ENCODE peak calls at places on chromosomes 11 and 22, in nine cellular contexts. One of them, this sample, is unnamed. For H3K27me3, the result is how much of the 10 kb centered on the place peaks cover.

GRCh38 chr11:77374108-77374507 is 72.6 kb upstream of the GDPD4 start:
- DNase-seq in tibial artery: no peak
- DNase-seq in mesendoderm: no peak
- DNase-seq in GM23248: no peak
- DNase-seq in heart left ventricle: no peak
- DNase-seq in left ventricle myocardium inferior: no peak
- DNase-seq in body of pancreas: no peak
- DNase-seq in neuronal stem cell: no peak
- DNase-seq in breast epithelium: no peak
- DNase-seq in this sample: no peak

GRCh38 chr11:120182790-120183491 is 27.9 kb upstream of the OAF start:
- DNase-seq in heart left ventricle: peak
- DNase-seq in breast epithelium: peak
- DNase-seq in body of pancreas: peak
- DNase-seq in mesendoderm: peak
- DNase-seq in tibial artery: peak
- DNase-seq in neuronal stem cell: no peak
- DNase-seq in GM23248: peak
- DNase-seq in left ventricle myocardium inferior: peak
- DNase-seq in this sample: no peak

GRCh38 chr11:45106006-45106405 is 40.4 kb upstream of the PRDM11 start:
- DNase-seq in body of pancreas: no peak
- DNase-seq in GM23248: no peak
- DNase-seq in breast epithelium: peak
- DNase-seq in mesendoderm: no peak
- DNase-seq in heart left ventricle: no peak
- DNase-seq in left ventricle myocardium inferior: no peak
- DNase-seq in tibial artery: no peak
- DNase-seq in neuronal stem cell: no peak
- DNase-seq in this sample: no peak

GRCh38 chr22:27329471-27329870 is 472.1 kb downstream of the MN1 start:
- DNase-seq in heart left ventricle: no peak
- DNase-seq in body of pancreas: no peak
- DNase-seq in tibial artery: no peak
- DNase-seq in left ventricle myocardium inferior: no peak
- DNase-seq in GM23248: no peak
- DNase-seq in breast epithelium: no peak
- DNase-seq in neuronal stem cell: no peak
- DNase-seq in mesendoderm: peak
- DNase-seq in this sample: no peak

GRCh38 chr11:130737866-130738431 is 178.3 kb downstream of the SNX19 start:
- DNase-seq in breast epithelium: no peak
- DNase-seq in mesendoderm: no peak
- DNase-seq in neuronal stem cell: no peak
- DNase-seq in body of pancreas: peak
- DNase-seq in heart left ventricle: peak
- DNase-seq in left ventricle myocardium inferior: peak
- DNase-seq in tibial artery: no peak
- DNase-seq in GM23248: peak
- DNase-seq in this sample: no peak

GRCh38 chr11:45180158-45180887 is 33.9 kb downstream of the PRDM11 start:
- DNase-seq in body of pancreas: peak
- DNase-seq in neuronal stem cell: peak
- DNase-seq in breast epithelium: peak
- DNase-seq in GM23248: peak
- DNase-seq in left ventricle myocardium inferior: peak
- DNase-seq in heart left ventricle: peak
- DNase-seq in tibial artery: peak
- DNase-seq in mesendoderm: peak
- DNase-seq in this sample: peak

GRCh38 chr11:127818625-127819024 is 768.7 kb downstream of the ETS1 start:
- DNase-seq in mesendoderm: no peak
- DNase-seq in tibial artery: no peak
- DNase-seq in GM23248: no peak
- DNase-seq in neuronal stem cell: no peak
- DNase-seq in heart left ventricle: no peak
- DNase-seq in body of pancreas: no peak
- DNase-seq in breast epithelium: no peak
- DNase-seq in left ventricle myocardium inferior: no peak
- DNase-seq in this sample: no peak

GRCh38 chr22:45263790-45264269 is 20.9 kb upstream of the UPK3A start:
- DNase-seq in mesendoderm: peak
- DNase-seq in heart left ventricle: peak
- DNase-seq in GM23248: peak
- DNase-seq in left ventricle myocardium inferior: peak
- DNase-seq in neuronal stem cell: no peak
- DNase-seq in body of pancreas: peak
- DNase-seq in breast epithelium: peak
- DNase-seq in tibial artery: peak
- DNase-seq in this sample: peak

GRCh38 chr22:39996732-39997131 is 2.0 kb downstream of the FAM83F start:
- DNase-seq in neuronal stem cell: no peak
- DNase-seq in body of pancreas: no peak
- DNase-seq in heart left ventricle: no peak
- DNase-seq in tibial artery: no peak
- DNase-seq in mesendoderm: no peak
- DNase-seq in GM23248: no peak
- DNase-seq in left ventricle myocardium inferior: no peak
- DNase-seq in breast epithelium: no peak
- DNase-seq in this sample: no peak

GRCh38 chr22:39994046-39994565 is 648 bp upstream of the FAM83F start:
- DNase-seq in body of pancreas: no peak
- DNase-seq in left ventricle myocardium inferior: no peak
- DNase-seq in neuronal stem cell: no peak
- DNase-seq in GM23248: no peak
- DNase-seq in breast epithelium: no peak
- DNase-seq in heart left ventricle: no peak
- DNase-seq in tibial artery: no peak
- DNase-seq in mesendoderm: no peak
- DNase-seq in this sample: no peak

GRCh38 chr22:39997421-39997820 is 2.7 kb downstream of the FAM83F start:
- DNase-seq in left ventricle myocardium inferior: no peak
- DNase-seq in GM23248: no peak
- DNase-seq in neuronal stem cell: no peak
- DNase-seq in breast epithelium: no peak
- DNase-seq in heart left ventricle: no peak
- DNase-seq in body of pancreas: no peak
- DNase-seq in mesendoderm: no peak
- DNase-seq in tibial artery: no peak
- DNase-seq in this sample: no peak

GRCh38 chr22:39994566-39995345 is at the start of gene FAM83F:
- DNase-seq in neuronal stem cell: no peak
- DNase-seq in tibial artery: no peak
- DNase-seq in GM23248: no peak
- DNase-seq in body of pancreas: peak
- DNase-seq in heart left ventricle: no peak
- DNase-seq in breast epithelium: no peak
- DNase-seq in left ventricle myocardium inferior: no peak
- DNase-seq in mesendoderm: peak
- DNase-seq in this sample: peak

DNA sequence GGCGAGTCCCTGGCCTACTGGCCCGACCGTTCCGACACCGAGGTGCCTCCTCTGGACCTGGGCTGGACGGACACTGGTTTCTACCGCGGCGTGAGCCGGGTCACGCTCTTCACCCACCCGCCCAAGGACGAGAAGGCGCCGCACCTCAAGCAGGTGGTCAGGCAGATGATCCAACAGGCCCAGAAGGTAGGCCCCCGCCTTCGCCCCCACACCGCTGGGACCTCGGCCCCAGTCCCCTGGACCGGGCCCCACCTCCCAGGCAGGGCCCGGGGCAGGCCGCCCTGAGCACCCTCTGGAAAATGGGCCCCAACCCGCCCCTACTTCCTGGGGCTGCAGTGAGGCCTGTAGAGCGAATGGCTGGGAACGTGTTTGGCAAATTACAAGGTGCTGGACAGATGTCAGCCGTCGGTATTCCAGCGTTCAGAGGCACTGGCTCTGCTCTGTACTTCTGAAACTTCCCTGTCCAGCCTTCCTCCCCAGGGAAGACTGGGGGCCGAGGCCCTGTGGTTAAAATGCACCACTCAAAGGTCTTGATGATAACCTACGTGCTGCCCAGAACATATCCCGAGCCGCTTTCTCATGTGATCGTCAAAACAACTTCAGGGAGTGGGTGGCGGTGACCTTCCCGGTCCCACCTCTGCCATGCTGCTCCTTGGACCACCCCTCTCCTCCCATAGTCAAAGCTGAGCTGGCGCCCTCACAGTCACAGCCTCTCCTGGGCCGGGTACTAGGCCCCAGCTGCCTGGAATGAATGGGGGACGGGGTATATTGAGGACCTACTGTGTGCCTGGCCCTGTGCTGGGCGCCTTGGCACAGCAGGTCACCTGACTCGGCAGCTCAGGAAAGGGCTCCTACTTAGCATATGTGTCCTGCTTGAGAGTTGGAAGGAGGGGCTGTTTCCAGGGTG is 845 bp downstream of the FAM83F start:
- DNase-seq in GM23248: no peak
- DNase-seq in mesendoderm: peak
- DNase-seq in neuronal stem cell: no peak
- DNase-seq in heart left ventricle: no peak
- DNase-seq in left ventricle myocardium inferior: no peak
- DNase-seq in breast epithelium: no peak
- DNase-seq in body of pancreas: peak
- DNase-seq in tibial artery: no peak
- DNase-seq in this sample: no peak
- H3K4me3 ChIP-seq in GM23248: no peak
- H3K4me3 ChIP-seq in mesendoderm: peak
- H3K4me3 ChIP-seq in neuronal stem cell: no peak
- H3K4me3 ChIP-seq in heart left ventricle: peak
- H3K4me3 ChIP-seq in left ventricle myocardium inferior: peak
- H3K4me3 ChIP-seq in breast epithelium: peak
- H3K4me3 ChIP-seq in body of pancreas: peak
- H3K4me3 ChIP-seq in tibial artery: no peak
- H3K4me3 ChIP-seq in this sample: peak

GRCh38 chr11:68646832-68647231 is 37.5 kb upstream of the GAL start:
- DNase-seq in tibial artery: no peak
- DNase-seq in neuronal stem cell: no peak
- DNase-seq in heart left ventricle: no peak
- DNase-seq in breast epithelium: no peak
- DNase-seq in left ventricle myocardium inferior: no peak
- DNase-seq in GM23248: no peak
- DNase-seq in body of pancreas: no peak
- DNase-seq in mesendoderm: no peak
- DNase-seq in this sample: no peak
- H3K27me3 ChIP-seq in tibial artery: under half
- H3K27me3 ChIP-seq in neuronal stem cell: under half
- H3K27me3 ChIP-seq in heart left ventricle: under half
- H3K27me3 ChIP-seq in breast epithelium: under half
- H3K27me3 ChIP-seq in left ventricle myocardium inferior: half or more
- H3K27me3 ChIP-seq in GM23248: half or more
- H3K27me3 ChIP-seq in body of pancreas: under half
- H3K27me3 ChIP-seq in mesendoderm: under half
- H3K27me3 ChIP-seq in this sample: under half

GRCh38 chr11:33391893-33392251 is 134.7 kb downstream of the HIPK3 start:
- DNase-seq in left ventricle myocardium inferior: no peak
- DNase-seq in breast epithelium: no peak
- DNase-seq in GM23248: no peak
- DNase-seq in body of pancreas: no peak
- DNase-seq in neuronal stem cell: no peak
- DNase-seq in heart left ventricle: no peak
- DNase-seq in tibial artery: no peak
- DNase-seq in mesendoderm: no peak
- DNase-seq in this sample: no peak

GRCh38 chr11:33389635-33390034 is 132.5 kb downstream of the HIPK3 start:
- DNase-seq in breast epithelium: no peak
- DNase-seq in left ventricle myocardium inferior: no peak
- DNase-seq in mesendoderm: no peak
- DNase-seq in tibial artery: no peak
- DNase-seq in heart left ventricle: no peak
- DNase-seq in GM23248: no peak
- DNase-seq in neuronal stem cell: no peak
- DNase-seq in body of pancreas: no peak
- DNase-seq in this sample: no peak

GRCh38 chr11:33388793-33389525 is 131.8 kb downstream of the HIPK3 start:
- DNase-seq in breast epithelium: no peak
- DNase-seq in mesendoderm: no peak
- DNase-seq in tibial artery: no peak
- DNase-seq in neuronal stem cell: no peak
- DNase-seq in left ventricle myocardium inferior: no peak
- DNase-seq in GM23248: no peak
- DNase-seq in heart left ventricle: no peak
- DNase-seq in body of pancreas: no peak
- DNase-seq in this sample: no peak

GRCh38 chr11:33394431-33395109 is 137.4 kb downstream of the HIPK3 start:
- DNase-seq in neuronal stem cell: no peak
- DNase-seq in GM23248: no peak
- DNase-seq in tibial artery: no peak
- DNase-seq in mesendoderm: no peak
- DNase-seq in heart left ventricle: no peak
- DNase-seq in left ventricle myocardium inferior: no peak
- DNase-seq in breast epithelium: no peak
- DNase-seq in body of pancreas: no peak
- DNase-seq in this sample: no peak

DNA sequence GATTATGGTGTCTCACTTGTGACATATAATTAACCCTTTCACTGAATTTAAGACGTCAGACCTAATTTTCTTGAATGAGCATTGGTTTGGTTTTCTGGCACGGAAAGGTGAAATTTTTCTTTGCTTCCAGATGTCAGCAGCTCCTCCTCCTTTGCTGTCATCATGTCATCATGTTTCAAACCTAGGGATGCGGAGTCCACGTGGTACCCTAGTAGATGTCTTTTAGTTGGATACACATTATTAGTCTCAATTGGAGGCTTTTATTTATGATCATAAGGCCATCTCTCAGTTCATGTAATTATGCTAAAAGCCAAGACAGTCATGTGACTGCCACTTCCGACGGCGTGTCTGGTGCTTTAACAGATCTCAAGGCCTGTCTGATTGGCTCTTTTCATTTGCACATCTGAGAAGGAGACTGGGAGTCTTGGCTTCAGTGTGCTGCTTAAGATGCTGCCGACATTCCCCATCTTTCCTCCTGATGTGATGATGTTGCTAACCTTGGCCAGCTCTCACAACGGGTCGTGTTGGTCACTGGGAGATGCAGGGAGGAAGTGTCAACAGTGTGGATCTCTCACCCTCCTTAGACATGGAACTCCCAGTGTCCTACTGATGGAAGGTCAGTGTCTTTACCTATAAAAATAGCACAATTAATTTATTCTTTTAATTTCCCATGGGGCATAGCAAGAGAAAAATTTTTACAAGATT is 134.2 kb downstream of the HIPK3 start:
- DNase-seq in left ventricle myocardium inferior: no peak
- DNase-seq in GM23248: no peak
- DNase-seq in tibial artery: no peak
- DNase-seq in breast epithelium: no peak
- DNase-seq in mesendoderm: no peak
- DNase-seq in neuronal stem cell: no peak
- DNase-seq in heart left ventricle: no peak
- DNase-seq in body of pancreas: no peak
- DNase-seq in this sample: no peak
- H3K27ac ChIP-seq in left ventricle myocardium inferior: no peak
- H3K27ac ChIP-seq in GM23248: no peak
- H3K27ac ChIP-seq in tibial artery: no peak
- H3K27ac ChIP-seq in breast epithelium: no peak
- H3K27ac ChIP-seq in mesendoderm: no peak
- H3K27ac ChIP-seq in neuronal stem cell: no peak
- H3K27ac ChIP-seq in heart left ventricle: no peak
- H3K27ac ChIP-seq in body of pancreas: no peak
- H3K27ac ChIP-seq in this sample: no peak

DNA sequence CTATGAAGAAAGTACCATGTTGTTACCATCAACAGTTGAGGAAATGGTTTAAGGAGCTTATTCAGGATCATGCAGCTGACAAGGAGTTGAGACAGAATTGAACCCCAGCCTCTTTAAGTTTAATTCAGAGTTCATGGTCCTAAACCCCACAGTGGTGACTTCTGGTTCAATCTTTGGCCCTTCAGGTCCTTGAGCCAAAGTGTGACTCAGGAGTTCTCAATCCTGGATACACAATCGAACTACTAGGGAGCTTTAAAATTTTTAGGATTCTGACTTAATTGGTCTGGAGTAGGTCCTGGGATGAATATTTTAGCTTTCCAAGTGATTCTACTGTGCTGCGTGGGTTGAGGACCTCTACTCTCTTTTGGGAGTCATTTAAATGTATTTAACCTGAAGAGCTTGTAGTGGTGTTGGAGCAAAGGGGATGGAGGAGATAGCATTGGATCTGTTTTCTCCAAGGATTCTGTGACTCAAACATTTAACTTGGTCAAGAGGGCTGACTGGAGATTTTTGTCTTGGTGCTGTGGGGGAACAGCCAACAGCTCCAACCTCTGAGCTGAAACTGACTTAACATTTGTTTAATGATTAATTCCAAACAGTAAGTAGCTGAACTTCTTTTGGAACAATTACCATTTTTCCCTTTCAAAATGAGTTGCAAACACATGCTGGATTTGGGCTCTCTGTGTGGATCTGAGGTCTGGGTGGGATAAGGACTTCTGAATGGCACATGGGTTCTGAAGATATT is 80.1 kb downstream of the INSC start:
- DNase-seq in breast epithelium: no peak
- DNase-seq in left ventricle myocardium inferior: no peak
- DNase-seq in GM23248: peak
- DNase-seq in body of pancreas: no peak
- DNase-seq in tibial artery: no peak
- DNase-seq in heart left ventricle: no peak
- DNase-seq in mesendoderm: no peak
- DNase-seq in neuronal stem cell: no peak
- DNase-seq in this sample: no peak
- H3K4me3 ChIP-seq in breast epithelium: no peak
- H3K4me3 ChIP-seq in left ventricle myocardium inferior: no peak
- H3K4me3 ChIP-seq in GM23248: no peak
- H3K4me3 ChIP-seq in body of pancreas: no peak
- H3K4me3 ChIP-seq in tibial artery: no peak
- H3K4me3 ChIP-seq in heart left ventricle: no peak
- H3K4me3 ChIP-seq in mesendoderm: no peak
- H3K4me3 ChIP-seq in neuronal stem cell: no peak
- H3K4me3 ChIP-seq in this sample: no peak